ENCODE peak calls at places on chromosome 3, in seven cellular contexts. One of them, this sample, is unnamed.

GRCh38 chr3:100087203-100087602 is 27.1 kb downstream of the FILIP1L start:
- DNase-seq in K562: no peak
- DNase-seq in CD4-positive, alpha-beta memory T cell: no peak
- DNase-seq in GM23248: peak; percentile 77
- DNase-seq in cardiac muscle cell: peak; percentile 61
- DNase-seq in breast epithelium: no peak
- DNase-seq in uterus: no peak
- DNase-seq in this sample: no peak

GRCh38 chr3:79906106-79906505 is 138.3 kb upstream of the ROBO1 start:
- DNase-seq in GM23248: no peak
- DNase-seq in uterus: no peak
- DNase-seq in K562: no peak
- DNase-seq in cardiac muscle cell: peak; percentile 6
- DNase-seq in breast epithelium: no peak
- DNase-seq in CD4-positive, alpha-beta memory T cell: no peak
- DNase-seq in this sample: no peak

GRCh38 chr3:134992180-134992579 is 197.1 kb downstream of the EPHB1 start:
- DNase-seq in uterus: no peak
- DNase-seq in GM23248: no peak
- DNase-seq in K562: no peak
- DNase-seq in breast epithelium: no peak
- DNase-seq in cardiac muscle cell: no peak
- DNase-seq in CD4-positive, alpha-beta memory T cell: no peak
- DNase-seq in this sample: no peak

GRCh38 chr3:8519156-8519555 is 17.5 kb downstream of the LMCD1 start:
- DNase-seq in GM23248: peak; percentile 81
- DNase-seq in breast epithelium: no peak
- DNase-seq in K562: no peak
- DNase-seq in CD4-positive, alpha-beta memory T cell: no peak
- DNase-seq in uterus: no peak
- DNase-seq in cardiac muscle cell: peak; percentile 95
- DNase-seq in this sample: no peak

GRCh38 chr3:157559401-157559800 is 56.2 kb upstream of the VEPH1 start:
- DNase-seq in breast epithelium: no peak
- DNase-seq in CD4-positive, alpha-beta memory T cell: no peak
- DNase-seq in GM23248: no peak
- DNase-seq in cardiac muscle cell: no peak
- DNase-seq in K562: no peak
- DNase-seq in uterus: no peak
- DNase-seq in this sample: no peak

GRCh38 chr3:139374099-139374498 is 15.3 kb downstream of the COPB2 start:
- DNase-seq in breast epithelium: no peak
- DNase-seq in uterus: no peak
- DNase-seq in CD4-positive, alpha-beta memory T cell: no peak
- DNase-seq in K562: no peak
- DNase-seq in GM23248: no peak
- DNase-seq in cardiac muscle cell: no peak
- DNase-seq in this sample: no peak

GRCh38 chr3:78734048-78734637 is 1033.7 kb downstream of the ROBO1 start:
- DNase-seq in CD4-positive, alpha-beta memory T cell: no peak
- DNase-seq in GM23248: peak; percentile 60
- DNase-seq in cardiac muscle cell: peak; percentile 24
- DNase-seq in uterus: no peak
- DNase-seq in breast epithelium: no peak
- DNase-seq in K562: no peak
- DNase-seq in this sample: no peak

GRCh38 chr3:168622795-168623194 is 527.1 kb upstream of the GOLIM4 start:
- DNase-seq in GM23248: no peak
- DNase-seq in CD4-positive, alpha-beta memory T cell: no peak
- DNase-seq in uterus: no peak
- DNase-seq in K562: no peak
- DNase-seq in breast epithelium: no peak
- DNase-seq in cardiac muscle cell: no peak
- DNase-seq in this sample: no peak

GRCh38 chr3:195236801-195237570 is 34.0 kb downstream of the XXYLT1 start:
- DNase-seq in uterus: peak; percentile 11
- DNase-seq in CD4-positive, alpha-beta memory T cell: no peak
- DNase-seq in GM23248: no peak
- DNase-seq in K562: no peak
- DNase-seq in breast epithelium: peak; percentile 37
- DNase-seq in cardiac muscle cell: no peak
- DNase-seq in this sample: no peak

GRCh38 chr3:87771338-87772059 is 287.3 kb downstream of the CGGBP1 start:
- DNase-seq in cardiac muscle cell: peak; percentile 5
- DNase-seq in uterus: no peak
- DNase-seq in GM23248: peak; percentile 69
- DNase-seq in CD4-positive, alpha-beta memory T cell: peak; percentile 32
- DNase-seq in breast epithelium: no peak
- DNase-seq in K562: peak; percentile 15
- DNase-seq in this sample: no peak

GRCh38 chr3:167406876-167407492 is 26.9 kb upstream of the ZBBX start:
- DNase-seq in CD4-positive, alpha-beta memory T cell: no peak
- DNase-seq in uterus: no peak
- DNase-seq in cardiac muscle cell: peak; percentile 64
- DNase-seq in breast epithelium: no peak
- DNase-seq in K562: no peak
- DNase-seq in GM23248: peak; percentile 84
- DNase-seq in this sample: no peak

GRCh38 chr3:16460273-16460672 is 53.2 kb downstream of the RFTN1 start:
- DNase-seq in uterus: no peak
- DNase-seq in GM23248: no peak
- DNase-seq in K562: no peak
- DNase-seq in breast epithelium: no peak
- DNase-seq in CD4-positive, alpha-beta memory T cell: no peak
- DNase-seq in cardiac muscle cell: no peak
- DNase-seq in this sample: no peak

GRCh38 chr3:189457201-189457607 is 174.0 kb upstream of the TP63 start:
- DNase-seq in breast epithelium: no peak
- DNase-seq in CD4-positive, alpha-beta memory T cell: no peak
- DNase-seq in uterus: no peak
- DNase-seq in cardiac muscle cell: peak; percentile 30
- DNase-seq in K562: no peak
- DNase-seq in GM23248: peak; percentile 28
- DNase-seq in this sample: no peak

GRCh38 chr3:18667552-18667951 is 242.4 kb upstream of the SATB1 start:
- DNase-seq in uterus: no peak
- DNase-seq in CD4-positive, alpha-beta memory T cell: no peak
- DNase-seq in K562: no peak
- DNase-seq in GM23248: no peak
- DNase-seq in breast epithelium: no peak
- DNase-seq in cardiac muscle cell: no peak
- DNase-seq in this sample: no peak

GRCh38 chr3:107431048-107431297 is 53.7 kb downstream of the CCDC54 start:
- DNase-seq in uterus: no peak
- DNase-seq in breast epithelium: peak; percentile 55
- DNase-seq in CD4-positive, alpha-beta memory T cell: peak; percentile 26
- DNase-seq in GM23248: no peak
- DNase-seq in cardiac muscle cell: no peak
- DNase-seq in K562: no peak
- DNase-seq in this sample: peak; percentile 40

GRCh38 chr3:31668258-31668657 is 135.5 kb downstream of the STT3B start:
- DNase-seq in GM23248: no peak
- DNase-seq in breast epithelium: no peak
- DNase-seq in uterus: no peak
- DNase-seq in CD4-positive, alpha-beta memory T cell: no peak
- DNase-seq in K562: no peak
- DNase-seq in cardiac muscle cell: no peak
- DNase-seq in this sample: no peak

GRCh38 chr3:64220161-64220560 is 5.1 kb downstream of the PRICKLE2 start:
- DNase-seq in breast epithelium: no peak
- DNase-seq in K562: no peak
- DNase-seq in CD4-positive, alpha-beta memory T cell: no peak
- DNase-seq in GM23248: peak; percentile 80
- DNase-seq in uterus: no peak
- DNase-seq in cardiac muscle cell: peak; percentile 87
- DNase-seq in this sample: no peak

GRCh38 chr3:189902230-189903186 is 218.2 kb downstream of the P3H2 start:
- DNase-seq in breast epithelium: no peak
- DNase-seq in K562: no peak
- DNase-seq in GM23248: peak; percentile 5
- DNase-seq in cardiac muscle cell: no peak
- DNase-seq in uterus: no peak
- DNase-seq in CD4-positive, alpha-beta memory T cell: no peak
- DNase-seq in this sample: no peak

GRCh38 chr3:179258820-179259219 is 7.9 kb upstream of the KCNMB3 start:
- DNase-seq in uterus: no peak
- DNase-seq in breast epithelium: no peak
- DNase-seq in CD4-positive, alpha-beta memory T cell: no peak
- DNase-seq in K562: no peak
- DNase-seq in GM23248: no peak
- DNase-seq in cardiac muscle cell: no peak
- DNase-seq in this sample: no peak

GRCh38 chr3:86785381-86785780 is 205.6 kb downstream of the VGLL3 start:
- DNase-seq in cardiac muscle cell: peak; percentile 65
- DNase-seq in breast epithelium: no peak
- DNase-seq in GM23248: peak; percentile 77
- DNase-seq in K562: no peak
- DNase-seq in uterus: no peak
- DNase-seq in CD4-positive, alpha-beta memory T cell: no peak
- DNase-seq in this sample: no peak

GRCh38 chr3:125967156-125967555 is 1.8 kb upstream of the ROPN1B start:
- DNase-seq in CD4-positive, alpha-beta memory T cell: no peak
- DNase-seq in GM23248: no peak
- DNase-seq in K562: no peak
- DNase-seq in breast epithelium: no peak
- DNase-seq in cardiac muscle cell: no peak
- DNase-seq in uterus: no peak
- DNase-seq in this sample: no peak

GRCh38 chr3:47850062-47850802 is 47.3 kb downstream of the DHX30 start:
- DNase-seq in cardiac muscle cell: peak; percentile 48
- DNase-seq in K562: peak; percentile 46
- DNase-seq in uterus: no peak
- DNase-seq in breast epithelium: no peak
- DNase-seq in CD4-positive, alpha-beta memory T cell: no peak
- DNase-seq in GM23248: peak; percentile 67
- DNase-seq in this sample: no peak

GRCh38 chr3:156577731-156578130 is 22.8 kb upstream of the SSR3 start:
- DNase-seq in CD4-positive, alpha-beta memory T cell: no peak
- DNase-seq in cardiac muscle cell: no peak
- DNase-seq in K562: no peak
- DNase-seq in uterus: no peak
- DNase-seq in breast epithelium: no peak
- DNase-seq in GM23248: peak; percentile 82
- DNase-seq in this sample: no peak

GRCh38 chr3:176431073-176431472 is 766.2 kb downstream of the TBL1XR1 start:
- DNase-seq in cardiac muscle cell: no peak
- DNase-seq in breast epithelium: no peak
- DNase-seq in GM23248: no peak
- DNase-seq in CD4-positive, alpha-beta memory T cell: no peak
- DNase-seq in uterus: no peak
- DNase-seq in K562: no peak
- DNase-seq in this sample: no peak

GRCh38 chr3:81929697-81930096 is 168.3 kb upstream of the GBE1 start:
- DNase-seq in breast epithelium: no peak
- DNase-seq in CD4-positive, alpha-beta memory T cell: no peak
- DNase-seq in K562: no peak
- DNase-seq in uterus: no peak
- DNase-seq in cardiac muscle cell: no peak
- DNase-seq in GM23248: peak; percentile 1
- DNase-seq in this sample: no peak

DNA sequence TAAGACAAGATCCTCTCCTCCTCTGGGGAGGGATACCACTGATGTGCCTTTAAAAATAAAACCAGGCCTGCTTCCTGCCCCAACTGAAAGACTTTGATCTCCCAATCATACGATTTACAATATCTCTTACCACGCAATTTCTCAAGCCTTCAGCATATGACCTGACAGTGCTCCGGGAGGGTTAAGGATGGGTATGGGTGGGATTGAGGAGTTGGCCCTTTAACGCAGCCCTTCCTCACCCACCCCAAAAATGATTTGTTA is 67.4 kb downstream of the LRIG1 start:
- DNase-seq in K562: no peak
- DNase-seq in CD4-positive, alpha-beta memory T cell: no peak
- DNase-seq in cardiac muscle cell: no peak
- DNase-seq in uterus: no peak
- DNase-seq in breast epithelium: no peak
- DNase-seq in GM23248: no peak
- DNase-seq in this sample: no peak
- H3K4me1 ChIP-seq in K562: no peaks in the 10 kb centered on the region
- H3K4me1 ChIP-seq in CD4-positive, alpha-beta memory T cell: peaks cover 18% of the 10 kb centered on the region
- H3K4me1 ChIP-seq in cardiac muscle cell: peaks cover under 1% of the 10 kb centered on the region
- H3K4me1 ChIP-seq in uterus: peaks cover 12% of the 10 kb centered on the region
- H3K4me1 ChIP-seq in breast epithelium: no peaks in the 10 kb centered on the region
- H3K4me1 ChIP-seq in GM23248: peaks cover 20% of the 10 kb centered on the region
- H3K4me1 ChIP-seq in this sample: peaks cover 92% of the 10 kb centered on the region

DNA sequence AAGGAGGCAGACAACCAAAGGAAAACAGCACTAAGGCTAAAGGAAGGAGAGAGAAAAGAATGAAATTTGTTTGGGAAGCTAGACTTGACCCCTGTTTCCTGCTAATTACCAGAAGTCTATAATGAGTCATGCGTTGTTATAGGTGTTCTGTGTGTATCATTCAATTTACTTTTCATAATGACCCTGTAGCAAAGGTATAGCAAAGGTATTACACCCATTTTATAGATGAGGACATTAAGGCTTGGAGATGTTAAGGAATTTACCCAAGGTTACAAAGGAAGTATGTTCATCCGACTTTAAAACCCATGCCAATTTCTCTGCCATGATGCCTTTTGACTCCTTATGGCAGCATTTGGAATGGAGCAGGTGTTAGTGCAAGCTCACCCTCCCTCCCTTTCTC is 54.9 kb downstream of the RAP2B start:
- DNase-seq in cardiac muscle cell: no peak
- DNase-seq in uterus: no peak
- DNase-seq in breast epithelium: no peak
- DNase-seq in CD4-positive, alpha-beta memory T cell: no peak
- DNase-seq in GM23248: no peak
- DNase-seq in K562: no peak
- DNase-seq in this sample: no peak
- H3K4me3 ChIP-seq in cardiac muscle cell: no peak overlapping the region
- H3K4me3 ChIP-seq in uterus: no peak overlapping the region
- H3K4me3 ChIP-seq in breast epithelium: no peak overlapping the region
- H3K4me3 ChIP-seq in CD4-positive, alpha-beta memory T cell: no peak overlapping the region
- H3K4me3 ChIP-seq in GM23248: no peak overlapping the region
- H3K4me3 ChIP-seq in K562: no peak overlapping the region
- H3K4me3 ChIP-seq in this sample: no peak overlapping the region

DNA sequence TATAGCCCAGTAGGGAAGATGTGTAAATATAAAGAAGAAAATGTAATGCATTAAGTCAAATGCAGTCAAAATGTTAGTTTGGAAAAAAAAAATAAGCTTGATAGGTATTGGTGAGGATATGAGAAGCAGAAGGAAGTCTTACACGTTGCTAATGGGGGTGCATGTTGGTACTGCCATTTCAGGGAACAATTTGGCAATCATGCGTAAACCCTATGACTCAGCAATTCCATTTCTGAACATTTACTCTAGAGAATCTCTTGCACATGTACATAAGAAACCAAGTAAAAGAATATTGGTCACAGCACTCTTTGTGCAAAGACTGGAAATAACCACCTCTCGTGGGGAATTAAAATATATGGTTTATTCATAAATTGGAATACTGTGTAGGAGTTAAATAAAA is 35.5 kb upstream of the TIMP4 start:
- DNase-seq in cardiac muscle cell: peak; percentile 93
- DNase-seq in K562: no peak
- DNase-seq in GM23248: peak; percentile 88
- DNase-seq in uterus: no peak
- DNase-seq in breast epithelium: no peak
- DNase-seq in CD4-positive, alpha-beta memory T cell: no peak
- DNase-seq in this sample: no peak
- H3K4me1 ChIP-seq in cardiac muscle cell: no peaks in the 10 kb centered on the region
- H3K4me1 ChIP-seq in K562: peaks cover 42% of the 10 kb centered on the region
- H3K4me1 ChIP-seq in GM23248: peaks cover 31% of the 10 kb centered on the region
- H3K4me1 ChIP-seq in uterus: peaks cover 4% of the 10 kb centered on the region
- H3K4me1 ChIP-seq in breast epithelium: no peaks in the 10 kb centered on the region
- H3K4me1 ChIP-seq in CD4-positive, alpha-beta memory T cell: no peaks in the 10 kb centered on the region
- H3K4me1 ChIP-seq in this sample: peaks cover 7% of the 10 kb centered on the region

GRCh38 chr3:127455541-127456450 is 134.7 kb downstream of the TPRA1 start:
- DNase-seq in GM23248: peak; percentile 79
- DNase-seq in uterus: peak; percentile 55
- DNase-seq in CD4-positive, alpha-beta memory T cell: peak; percentile 26
- DNase-seq in breast epithelium: peak; percentile 60
- DNase-seq in K562: peak; percentile 81
- DNase-seq in cardiac muscle cell: peak; percentile 68
- DNase-seq in this sample: peak; percentile 60
- H3K4me3 ChIP-seq in GM23248: peak overlapping the region; percentile 65
- H3K4me3 ChIP-seq in uterus: no peak overlapping the region
- H3K4me3 ChIP-seq in CD4-positive, alpha-beta memory T cell: no peak overlapping the region
- H3K4me3 ChIP-seq in breast epithelium: no peak overlapping the region
- H3K4me3 ChIP-seq in K562: no peak overlapping the region
- H3K4me3 ChIP-seq in cardiac muscle cell: no peak overlapping the region
- H3K4me3 ChIP-seq in this sample: peak overlapping the region; percentile 55